ENCODE peak calls at places on chromosomes 6 and 20, in four cellular contexts. One of them, this sample, is unnamed.

GRCh38 chr6:119043783-119044182 is 34.7 kb downstream of the FAM184A start:
- DNase-seq in dorsolateral prefrontal cortex: no peak
- DNase-seq in CD4-positive, alpha-beta T cell: no peak
- DNase-seq in heart right ventricle: no peak
- DNase-seq in this sample: no peak

GRCh38 chr6:44627091-44627878 is 239.8 kb downstream of the CDC5L start:
- DNase-seq in CD4-positive, alpha-beta T cell: no peak
- DNase-seq in dorsolateral prefrontal cortex: no peak
- DNase-seq in heart right ventricle: no peak
- DNase-seq in this sample: no peak

GRCh38 chr6:20211037-20211940 is 980 bp downstream of the MBOAT1 start:
- DNase-seq in dorsolateral prefrontal cortex: no peak
- DNase-seq in CD4-positive, alpha-beta T cell: no peak
- DNase-seq in heart right ventricle: no peak
- DNase-seq in this sample: no peak

GRCh38 chr6:68169922-68170321 is 465.2 kb upstream of the ADGRB3 start:
- DNase-seq in heart right ventricle: no peak
- DNase-seq in CD4-positive, alpha-beta T cell: no peak
- DNase-seq in dorsolateral prefrontal cortex: no peak
- DNase-seq in this sample: no peak

GRCh38 chr6:115982453-115982852 is 78.2 kb downstream of the FRK start:
- DNase-seq in dorsolateral prefrontal cortex: no peak
- DNase-seq in CD4-positive, alpha-beta T cell: no peak
- DNase-seq in heart right ventricle: no peak
- DNase-seq in this sample: no peak

GRCh38 chr6:118963003-118963402 is 28.0 kb upstream of the MCM9 start:
- DNase-seq in CD4-positive, alpha-beta T cell: no peak
- DNase-seq in heart right ventricle: no peak
- DNase-seq in dorsolateral prefrontal cortex: no peak
- DNase-seq in this sample: no peak

GRCh38 chr6:134744301-134744700 is 205.6 kb downstream of the ALDH8A1 start:
- DNase-seq in heart right ventricle: no peak
- DNase-seq in dorsolateral prefrontal cortex: no peak
- DNase-seq in CD4-positive, alpha-beta T cell: no peak
- DNase-seq in this sample: no peak

GRCh38 chr20:20148774-20149173 is 96.4 kb downstream of the CFAP61 start:
- DNase-seq in heart right ventricle: no peak
- DNase-seq in dorsolateral prefrontal cortex: no peak
- DNase-seq in CD4-positive, alpha-beta T cell: no peak
- DNase-seq in this sample: no peak

GRCh38 chr20:38771621-38772020 is 23.4 kb downstream of the ACTR5 start:
- DNase-seq in dorsolateral prefrontal cortex: no peak
- DNase-seq in CD4-positive, alpha-beta T cell: no peak
- DNase-seq in heart right ventricle: no peak
- DNase-seq in this sample: no peak

GRCh38 chr20:38776363-38776762 is 28.1 kb downstream of the ACTR5 start:
- DNase-seq in heart right ventricle: no peak
- DNase-seq in CD4-positive, alpha-beta T cell: no peak
- DNase-seq in dorsolateral prefrontal cortex: no peak
- DNase-seq in this sample: no peak

GRCh38 chr20:38770546-38770945 is 22.3 kb downstream of the ACTR5 start:
- DNase-seq in CD4-positive, alpha-beta T cell: no peak
- DNase-seq in dorsolateral prefrontal cortex: no peak
- DNase-seq in heart right ventricle: no peak
- DNase-seq in this sample: no peak

GRCh38 chr20:38770970-38771369 is 22.7 kb downstream of the ACTR5 start:
- DNase-seq in dorsolateral prefrontal cortex: no peak
- DNase-seq in heart right ventricle: no peak
- DNase-seq in CD4-positive, alpha-beta T cell: no peak
- DNase-seq in this sample: no peak

GRCh38 chr20:38774167-38774566 is 25.9 kb downstream of the ACTR5 start:
- DNase-seq in CD4-positive, alpha-beta T cell: no peak
- DNase-seq in dorsolateral prefrontal cortex: no peak
- DNase-seq in heart right ventricle: no peak
- DNase-seq in this sample: no peak
- TF ChIP-seq CTCF in CD4-positive, alpha-beta T cell: no peak
- TF ChIP-seq CTCF in dorsolateral prefrontal cortex: no peak
- TF ChIP-seq CTCF in heart right ventricle: no peak
- TF ChIP-seq CTCF in this sample: no peak

DNA sequence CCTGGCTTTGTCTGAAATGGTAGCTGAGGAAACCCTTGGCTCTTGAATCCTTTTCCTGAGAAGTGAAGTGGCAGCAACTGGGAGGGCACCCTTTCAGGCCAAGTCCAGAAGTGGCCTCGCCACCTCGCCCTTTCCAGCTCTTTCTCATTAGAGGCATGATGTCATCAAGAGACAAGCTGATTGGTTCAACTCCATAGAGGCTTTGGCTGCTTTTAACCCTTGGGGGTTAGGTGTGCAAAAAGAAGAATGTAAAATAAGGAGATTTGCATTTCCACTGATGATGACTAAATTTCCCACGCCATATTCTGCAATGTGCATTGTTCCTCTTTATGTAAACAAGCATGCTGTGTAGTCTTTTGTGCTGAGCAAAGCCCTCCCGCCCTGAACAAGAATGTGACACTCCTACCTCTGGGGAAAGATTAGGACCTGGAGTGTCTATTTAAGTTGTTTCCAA is 116.5 kb downstream of the TCP11 start:
- DNase-seq in dorsolateral prefrontal cortex: no peak
- DNase-seq in CD4-positive, alpha-beta T cell: no peak
- DNase-seq in heart right ventricle: peak
- DNase-seq in this sample: no peak
- TF ChIP-seq CTCF in dorsolateral prefrontal cortex: no peak
- TF ChIP-seq CTCF in CD4-positive, alpha-beta T cell: no peak
- TF ChIP-seq CTCF in heart right ventricle: no peak
- TF ChIP-seq CTCF in this sample: no peak

DNA sequence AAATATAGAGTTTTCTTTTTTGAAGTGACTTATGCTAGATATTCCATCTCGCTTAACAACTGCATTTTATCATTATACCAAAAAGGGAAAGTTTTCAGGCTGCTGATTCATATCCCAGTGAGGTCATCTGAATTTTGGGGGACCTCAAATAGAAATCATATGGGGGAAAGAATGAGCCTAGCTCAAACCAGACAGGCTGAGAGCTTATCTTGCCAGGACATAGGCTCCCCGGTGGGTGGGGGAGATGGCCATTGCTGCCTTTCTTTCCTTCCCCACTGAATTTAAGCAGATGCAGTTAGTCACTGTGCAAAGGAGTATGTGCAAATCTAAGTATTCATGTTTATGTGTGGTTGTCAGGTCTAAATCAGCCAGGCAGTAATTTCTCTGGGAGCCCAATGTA is 161.8 kb upstream of the HEY2 start:
- DNase-seq in CD4-positive, alpha-beta T cell: no peak
- DNase-seq in heart right ventricle: no peak
- DNase-seq in dorsolateral prefrontal cortex: no peak
- DNase-seq in this sample: no peak
- TF ChIP-seq CTCF in CD4-positive, alpha-beta T cell: no peak
- TF ChIP-seq CTCF in heart right ventricle: no peak
- TF ChIP-seq CTCF in dorsolateral prefrontal cortex: no peak
- TF ChIP-seq CTCF in this sample: no peak

GRCh38 chr6:31791324-31792089 is 4.0 kb downstream of the VARS1 start:
- DNase-seq in dorsolateral prefrontal cortex: peak
- DNase-seq in heart right ventricle: peak
- DNase-seq in CD4-positive, alpha-beta T cell: no peak
- DNase-seq in this sample: peak
- TF ChIP-seq CTCF in dorsolateral prefrontal cortex: peak
- TF ChIP-seq CTCF in heart right ventricle: peak
- TF ChIP-seq CTCF in CD4-positive, alpha-beta T cell: peak
- TF ChIP-seq CTCF in this sample: peak

GRCh38 chr6:1422290-1422689 is 32.9 kb downstream of the FOXF2 start:
- DNase-seq in CD4-positive, alpha-beta T cell: no peak
- DNase-seq in dorsolateral prefrontal cortex: no peak
- DNase-seq in heart right ventricle: no peak
- DNase-seq in this sample: no peak

GRCh38 chr6:1426416-1426815 is 37.0 kb downstream of the FOXF2 start:
- DNase-seq in dorsolateral prefrontal cortex: no peak
- DNase-seq in CD4-positive, alpha-beta T cell: no peak
- DNase-seq in heart right ventricle: no peak
- DNase-seq in this sample: no peak

GRCh38 chr6:1423578-1423977 is 34.2 kb downstream of the FOXF2 start:
- DNase-seq in heart right ventricle: no peak
- DNase-seq in CD4-positive, alpha-beta T cell: no peak
- DNase-seq in dorsolateral prefrontal cortex: no peak
- DNase-seq in this sample: no peak

GRCh38 chr6:1420382-1420781 is 31.0 kb downstream of the FOXF2 start:
- DNase-seq in dorsolateral prefrontal cortex: no peak
- DNase-seq in CD4-positive, alpha-beta T cell: no peak
- DNase-seq in heart right ventricle: no peak
- DNase-seq in this sample: no peak

DNA sequence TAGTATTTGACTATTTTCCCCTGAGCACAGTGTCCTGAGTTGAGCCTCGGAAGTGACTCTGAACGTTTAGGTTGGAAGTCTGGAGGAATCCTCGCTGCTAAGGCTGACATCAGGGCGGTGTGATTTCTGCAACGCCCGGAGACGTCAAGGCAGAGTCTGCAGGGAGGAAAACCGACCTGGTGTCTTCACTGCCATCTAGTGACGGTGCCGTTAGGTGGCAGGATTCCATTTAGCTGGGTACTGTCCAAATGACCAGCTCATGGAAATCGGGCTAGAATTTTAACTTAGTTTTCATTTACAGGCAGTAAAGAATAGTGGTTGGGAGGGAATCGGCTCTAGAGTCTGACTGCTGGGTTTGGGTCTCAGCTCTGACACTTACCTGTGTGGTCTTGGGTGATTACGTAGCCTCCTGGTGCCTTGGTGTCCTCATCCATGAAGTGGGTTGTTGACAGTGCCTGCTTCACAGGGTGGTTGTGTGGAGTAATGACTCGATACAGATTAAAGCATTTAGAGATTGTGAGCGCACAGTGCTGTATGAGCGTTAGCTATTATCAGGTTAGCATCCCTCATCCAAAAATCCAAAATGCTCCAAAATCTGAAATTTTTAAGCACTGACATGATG is 35.0 kb downstream of the FOXF2 start:
- DNase-seq in heart right ventricle: peak
- DNase-seq in CD4-positive, alpha-beta T cell: no peak
- DNase-seq in dorsolateral prefrontal cortex: peak
- DNase-seq in this sample: peak
- TF ChIP-seq CTCF in heart right ventricle: peak
- TF ChIP-seq CTCF in CD4-positive, alpha-beta T cell: no peak
- TF ChIP-seq CTCF in dorsolateral prefrontal cortex: peak
- TF ChIP-seq CTCF in this sample: peak

DNA sequence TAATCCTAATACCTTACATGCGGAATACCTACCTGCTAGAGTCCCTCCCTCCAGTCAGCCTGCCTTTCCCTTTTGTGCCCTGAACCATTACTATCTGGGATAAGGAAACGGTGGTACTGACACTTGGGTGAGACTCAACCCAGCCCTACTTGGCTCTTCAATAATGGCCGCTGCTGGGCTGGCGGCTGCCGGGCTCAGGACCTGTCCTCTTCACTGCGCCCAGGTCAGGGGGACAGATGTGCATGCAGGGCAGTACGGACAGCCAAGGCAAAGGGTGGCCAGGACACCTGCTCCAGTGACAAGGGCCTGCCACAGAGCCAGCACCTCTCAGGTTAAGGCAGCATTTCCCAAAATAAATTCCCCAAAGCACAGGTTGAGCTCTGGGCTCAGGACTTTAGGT is 29.9 kb downstream of the UBE2V1 start:
- DNase-seq in CD4-positive, alpha-beta T cell: peak
- DNase-seq in dorsolateral prefrontal cortex: no peak
- DNase-seq in heart right ventricle: no peak
- DNase-seq in this sample: no peak
- TF ChIP-seq CTCF in CD4-positive, alpha-beta T cell: no peak
- TF ChIP-seq CTCF in dorsolateral prefrontal cortex: no peak
- TF ChIP-seq CTCF in heart right ventricle: no peak
- TF ChIP-seq CTCF in this sample: no peak